ENCODE peak calls at places on chromosomes 6 and 20, in four cellular contexts. A, G, N and K are unnamed samples.

GRCh38 chr6:16903470-16903869 is 142.2 kb upstream of the ATXN1 start:
- DNase-seq in A (no peak), G (no peak), N (no peak), K (no peak)

GRCh38 chr6:128882991-128883571 is at the start of gene LAMA2:
- DNase-seq in A (peak), G (peak), N (peak), K (peak)

GRCh38 chr20:13302647-13303425 is 81.8 kb downstream of the ISM1 start:
- DNase-seq in A (peak), G (no peak), N (peak), K (no peak)

GRCh38 chr6:85459224-85459901 is 9.5 kb downstream of the NT5E start:
- DNase-seq in A (no peak), G (no peak), N (no peak), K (no peak)

GRCh38 chr20:21713901-21714296 is 8.4 kb downstream of the PAX1 start:
- DNase-seq in A (no peak), G (no peak), N (no peak), K (no peak)

GRCh38 chr6:100573169-100573568 is 108.4 kb upstream of the SIM1 start:
- DNase-seq in A (peak), G (no peak), N (no peak), K (no peak)

GRCh38 chr6:1670711-1671462 is 61.2 kb downstream of the FOXC1 start:
- DNase-seq in A (no peak), G (peak), N (no peak), K (no peak)

GRCh38 chr20:62831361-62831788 is 14.5 kb downstream of the COL9A3 start:
- DNase-seq in A (no peak), G (no peak), N (no peak), K (no peak)

GRCh38 chr20:610130-611046 is at the start of gene TCF15:
- DNase-seq in A (no peak), G (no peak), N (peak), K (no peak)

GRCh38 chr6:28125396-28125795 is 987 bp downstream of the ZSCAN16 start:
- DNase-seq in A (no peak), G (no peak), N (no peak), K (no peak)
- H3K4me3 ChIP-seq in A (peak), G (no peak), N (no peak), K (no peak)

DNA sequence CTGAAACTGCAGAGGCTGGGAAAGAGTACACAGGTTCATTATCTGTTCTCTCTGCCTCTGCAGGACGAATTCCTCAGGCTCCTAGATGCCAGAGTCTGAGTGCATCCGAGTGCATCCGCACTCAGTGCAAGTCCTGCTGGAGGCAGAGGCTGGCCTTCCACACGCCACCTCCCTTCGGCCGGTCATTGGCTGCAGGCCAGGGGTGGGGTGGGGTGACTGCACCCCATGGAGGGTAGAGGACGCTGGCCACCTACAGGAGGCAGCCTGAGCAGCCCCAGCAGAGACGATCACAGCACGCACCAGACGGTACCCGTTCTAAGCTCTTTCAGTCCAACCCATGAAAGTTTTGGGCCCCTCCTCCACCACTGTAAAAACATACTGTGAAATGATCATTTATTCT is 11.7 kb downstream of the SFT2D1 start:
- DNase-seq in A (peak), G (no peak), N (peak), K (no peak)
- TF ChIP-seq CTCF in A (peak), G (no peak), N (peak), K (no peak)

GRCh38 chr6:14284969-14285368 is 167.4 kb downstream of the CD83 start:
- DNase-seq in A (no peak), G (no peak), N (no peak), K (no peak)
- TF ChIP-seq POLR2AphosphoS5 in A (no peak), G (no peak), N (no peak), K (no peak)

GRCh38 chr6:111564482-111564945 is 41.2 kb downstream of the TRAF3IP2 start:
- DNase-seq in A (no peak), G (peak), N (no peak), K (no peak)
- H3K4me3 ChIP-seq in A (no peak), G (no peak), N (no peak), K (no peak)

GRCh38 chr6:20414711-20415110 is 13.0 kb downstream of the E2F3 start:
- DNase-seq in A (no peak), G (no peak), N (no peak), K (no peak)
- TF ChIP-seq CTCF in A (no peak), G (no peak), N (no peak), K (no peak)